ENCODE peak calls at places on chromosomes 11 and 22, in six cellular contexts. I is mammary epithelial cell, T is lower lobe of right lung, E is choroid plexus epithelial cell, K is sigmoid colon, W is AG04450. U is an unnamed sample.

GRCh38 chr11:77959434-77959833 is 35.0 kb downstream of the INTS4 start:
- DNase-seq in K (no peak), W (no peak), I (no peak), T (no peak), E (peak; percentile 13), U (no peak)

GRCh38 chr11:17386331-17387084 is 2.0 kb downstream of the KCNJ11 start:
- DNase-seq in T (peak; percentile 63), W (no peak), E (peak; percentile 73), I (no peak), K (no peak), U (no peak)

GRCh38 chr11:8102296-8102915 is 21.4 kb downstream of the TUB start:
- DNase-seq in K (no peak), W (no peak), E (no peak), T (no peak), I (peak; percentile 44), U (no peak)

GRCh38 chr11:39255648-39256047 is 2203.8 kb downstream of the LRRC4C start:
- DNase-seq in K (no peak), E (no peak), I (no peak), W (no peak), T (no peak), U (no peak)

GRCh38 chr11:44534215-44534711 is 31.2 kb upstream of the CD82 start:
- DNase-seq in E (no peak), T (no peak), K (no peak), I (no peak), W (no peak), U (no peak)

GRCh38 chr22:36289406-36289870 is 36.5 kb downstream of the APOL1 start:
- DNase-seq in I (no peak), E (no peak), K (peak; percentile 78), W (no peak), T (peak; percentile 80), U (no peak)

GRCh38 chr22:31056986-31057599 is 24.0 kb upstream of the SMTN start:
- DNase-seq in I (no peak), K (no peak), W (no peak), E (no peak), T (no peak), U (no peak)

GRCh38 chr11:112655386-112655785 is 305.8 kb upstream of the NCAM1 start:
- DNase-seq in K (peak; percentile 84), E (peak; percentile 73), T (peak; percentile 56), I (no peak), W (no peak), U (peak; percentile 15)

GRCh38 chr11:94776351-94777321 is 8.5 kb downstream of the AMOTL1 start:
- DNase-seq in E (peak; percentile 61), I (peak; percentile 72), W (no peak), K (peak; percentile 71), T (peak; percentile 45), U (no peak)

GRCh38 chr22:21926728-21927127 is 25.9 kb downstream of the PPM1F start:
- DNase-seq in K (no peak), T (no peak), W (no peak), E (no peak), I (no peak), U (no peak)

GRCh38 chr11:34977039-34977906 is 60.9 kb downstream of the PDHX start:
- DNase-seq in T (no peak), I (peak; percentile 75), K (no peak), W (peak; percentile 90), E (peak; percentile 68), U (peak; percentile 90)

GRCh38 chr22:17922925-17923898 is 101.1 kb downstream of the MICAL3 start:
- DNase-seq in T (no peak), E (peak; percentile 85), I (no peak), W (peak; percentile 57), K (no peak), U (no peak)

GRCh38 chr11:81644239-81644840 is 1089.3 kb downstream of the FAM181B start:
- DNase-seq in E (peak; percentile 75), W (no peak), T (no peak), K (no peak), I (peak; percentile 51), U (no peak)

GRCh38 chr11:65131895-65132237 is 2.5 kb downstream of the SYVN1 start:
- DNase-seq in W (no peak), T (no peak), K (no peak), E (no peak), I (no peak), U (no peak)

GRCh38 chr11:65131417-65131776 is 2.9 kb downstream of the SYVN1 start:
- DNase-seq in T (no peak), K (no peak), W (no peak), E (no peak), I (no peak), U (no peak)

GRCh38 chr11:65133724-65134123 is 595 bp downstream of the SYVN1 start:
- DNase-seq in I (no peak), W (no peak), T (no peak), E (peak; percentile 52), K (peak; percentile 76), U (no peak)

GRCh38 chr11:65132988-65133700 is 1.2 kb downstream of the SYVN1 start:
- DNase-seq in K (peak; percentile 69), T (peak; percentile 85), E (peak; percentile 35), I (peak; percentile 67), W (no peak), U (no peak)

DNA sequence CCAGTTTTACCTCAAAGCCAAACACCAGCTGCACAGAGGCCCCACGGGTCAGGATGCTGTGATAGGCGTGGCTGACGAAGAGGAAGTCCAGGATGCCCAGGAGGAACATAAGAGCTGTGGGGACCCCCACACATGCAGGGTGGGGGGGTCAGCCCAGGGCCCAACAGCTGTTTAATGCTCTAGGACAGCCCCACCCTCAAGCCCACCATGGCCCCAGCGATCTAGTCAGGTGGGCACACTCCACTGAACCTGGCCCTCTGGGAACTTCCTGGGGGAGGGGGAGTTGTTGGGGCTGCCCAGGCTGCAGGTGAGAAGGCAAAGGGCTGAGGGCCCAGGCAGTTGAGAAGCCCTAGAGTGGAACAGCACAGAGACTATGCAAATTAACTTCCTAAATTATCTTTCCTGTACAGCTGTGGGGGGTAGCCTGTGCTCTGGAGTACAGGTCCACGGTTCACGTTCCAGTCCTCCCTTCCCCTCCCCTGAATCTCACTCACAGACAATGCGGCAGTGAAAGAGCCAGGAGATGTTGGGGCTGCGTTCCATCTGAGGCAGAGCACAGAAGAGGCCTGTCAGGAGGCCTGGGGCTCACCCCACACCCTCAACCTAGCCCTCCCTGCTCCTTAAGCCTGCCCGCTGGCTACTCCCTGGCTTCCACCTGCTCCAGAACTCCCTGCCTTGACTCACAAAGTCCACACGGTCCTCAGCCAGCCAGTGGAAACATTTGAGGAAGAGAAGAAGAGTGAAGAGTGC is 1.9 kb downstream of the SYVN1 start:
- DNase-seq in E (no peak), K (peak; percentile 61), T (no peak), I (no peak), W (no peak), U (no peak)
- H3K4me3 ChIP-seq in E (peak overlapping the region; percentile 93), K (no peak overlapping the region), T (peak overlapping the region; percentile 98), I (no peak overlapping the region), W (peak overlapping the region; percentile 95), U (peak overlapping the region; percentile 93)

GRCh38 chr11:76793834-76794291 is 10.7 kb downstream of the TSKU start:
- DNase-seq in I (no peak), W (no peak), E (no peak), T (no peak), K (peak; percentile 53), U (no peak)
- H3K4me3 ChIP-seq in I (no peak overlapping the region), W (no peak overlapping the region), E (no peak overlapping the region), T (no peak overlapping the region), K (no peak overlapping the region), U (no peak overlapping the region)

DNA sequence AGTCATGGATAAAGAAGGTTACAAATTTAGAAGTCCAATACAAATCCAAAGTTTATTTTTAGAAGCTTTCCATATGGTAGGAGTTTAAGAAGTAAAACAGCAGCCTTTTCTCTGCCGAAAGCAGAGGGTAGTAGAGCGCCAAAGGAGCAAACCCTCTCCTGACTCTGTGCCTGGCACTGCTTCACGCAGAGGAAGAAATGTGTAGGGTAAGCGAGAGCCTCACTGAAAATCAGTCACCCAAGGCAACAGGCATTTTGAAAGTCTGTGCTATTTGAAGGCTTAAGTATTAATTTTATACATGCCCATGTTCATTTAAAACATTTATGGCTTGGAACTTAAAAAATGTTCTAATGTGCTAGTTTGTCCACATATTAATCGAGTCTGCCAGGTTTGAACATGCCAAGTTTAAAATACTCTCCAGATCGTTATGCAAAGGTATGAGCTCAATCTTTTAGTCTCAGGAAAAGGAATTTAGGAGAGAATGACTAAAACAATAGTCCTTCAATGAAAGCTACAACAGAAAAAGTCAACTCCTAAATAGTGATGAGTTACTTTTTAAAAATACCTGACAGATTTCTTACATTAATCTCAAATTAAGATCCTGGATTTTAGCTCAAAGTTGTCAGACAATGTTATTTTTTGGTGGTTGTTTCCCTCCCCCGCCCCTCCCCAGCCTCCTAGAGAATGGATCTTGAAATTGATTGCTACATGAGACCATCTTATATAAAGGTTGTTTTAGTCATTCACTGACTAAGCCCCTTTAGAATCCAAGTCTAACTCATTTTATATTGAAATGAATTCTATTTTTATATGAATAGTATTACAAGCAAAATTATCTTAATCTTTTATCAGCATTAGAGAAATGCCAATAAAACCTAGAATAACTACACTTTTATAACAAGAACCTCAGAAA is 38.7 kb downstream of the MRTFA start:
- DNase-seq in K (no peak), I (peak; percentile 65), T (no peak), E (peak; percentile 27), W (no peak), U (no peak)
- H3K4me3 ChIP-seq in K (no peak overlapping the region), I (peak overlapping the region; percentile 38), T (no peak overlapping the region), E (no peak overlapping the region), W (peak overlapping the region; percentile 39), U (no peak overlapping the region)

DNA sequence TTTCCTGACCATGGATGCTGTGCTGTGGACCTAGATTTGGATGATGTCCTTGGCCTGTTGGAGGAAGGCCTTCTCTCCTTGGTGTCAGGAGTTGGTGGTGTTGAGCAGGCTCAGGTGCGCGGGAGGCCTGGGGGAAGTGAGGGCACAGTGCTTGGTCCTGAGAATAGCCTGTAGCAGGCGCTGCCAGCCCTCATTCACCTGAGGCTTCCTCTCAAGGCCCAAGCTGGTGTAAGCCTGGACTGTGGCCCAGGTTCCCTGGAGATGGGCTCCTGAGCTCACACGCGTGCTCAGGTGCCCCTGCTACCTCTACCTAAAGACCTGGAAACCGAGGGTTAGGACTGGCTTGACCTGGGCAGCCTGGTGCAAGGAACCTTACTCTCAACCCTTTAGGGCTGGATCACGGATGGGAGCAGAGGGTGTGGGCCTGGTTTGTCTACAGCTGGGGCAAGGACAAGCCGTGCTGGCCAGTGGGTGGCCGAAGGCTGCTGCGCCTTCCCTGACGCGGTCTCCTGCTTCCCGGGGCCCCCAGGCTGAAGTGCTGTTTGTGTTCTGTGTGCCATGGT is 7.8 kb upstream of the GRAMD4 start:
- DNase-seq in T (no peak), I (no peak), E (no peak), W (no peak), K (no peak), U (no peak)
- H3K4me3 ChIP-seq in T (no peak overlapping the region), I (no peak overlapping the region), E (no peak overlapping the region), W (no peak overlapping the region), K (no peak overlapping the region), U (no peak overlapping the region)

DNA sequence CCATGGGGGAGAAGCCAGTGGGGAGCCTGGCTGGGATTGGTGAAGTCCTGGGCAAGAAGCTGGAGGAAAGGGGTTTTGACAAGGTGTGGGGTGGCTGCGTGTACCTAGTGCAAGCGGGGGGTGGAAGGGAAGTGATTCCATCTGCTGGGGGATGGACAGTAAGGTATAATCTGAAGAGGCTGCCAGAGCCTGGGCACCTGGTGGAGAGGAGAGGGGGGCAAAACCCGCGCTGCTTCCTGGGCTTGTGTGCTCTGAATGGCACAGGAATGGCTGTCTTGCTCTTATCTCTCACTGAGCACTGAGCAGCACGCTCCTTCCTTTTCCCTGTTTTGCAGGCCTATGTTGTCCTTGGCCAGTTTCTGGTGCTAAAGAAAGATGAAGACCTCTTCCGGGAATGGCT is 988 bp downstream of the BANF1 start:
- DNase-seq in K (no peak), I (no peak), E (no peak), T (no peak), W (no peak), U (no peak)
- H3K4me3 ChIP-seq in K (peak overlapping the region; percentile 68), I (peak overlapping the region; percentile 86), E (peak overlapping the region; percentile 97), T (peak overlapping the region; percentile 79), W (peak overlapping the region; percentile 75), U (peak overlapping the region; percentile 98)